ENCODE peak calls at places on chromosomes 5 and 9, in five cellular contexts. E is endothelial cell of umbilical vein, M is fibroblast of lung, J is colonic mucosa, N is trophoblast cell. U is an unnamed sample.

GRCh38 chr9:117414906-117415583 is at the start of gene ASTN2:
- DNase-seq in E (no peak), M (peak; percentile 4), J (no peak), N (no peak), U (no peak)

GRCh38 chr9:86077286-86077685 is 22.1 kb downstream of the GOLM1 start:
- DNase-seq in E (no peak), M (no peak), J (no peak), N (no peak), U (no peak)

GRCh38 chr5:159826351-159827222 is 89.7 kb upstream of the ADRA1B start:
- DNase-seq in E (no peak), M (peak; percentile 93), J (no peak), N (no peak), U (peak; percentile 44)

GRCh38 chr9:93295031-93295430 is 111.1 kb downstream of the WNK2 start:
- DNase-seq in E (no peak), M (no peak), J (peak; percentile 72), N (no peak), U (peak; percentile 2)

GRCh38 chr5:154523104-154523503 is 45.1 kb upstream of the HAND1 start:
- DNase-seq in E (no peak), M (no peak), J (no peak), N (no peak), U (no peak)

GRCh38 chr9:3473402-3473801 is 52.4 kb downstream of the RFX3 start:
- DNase-seq in E (peak; percentile 24), M (no peak), J (no peak), N (no peak), U (no peak)

GRCh38 chr5:154714271-154714986 is 40.7 kb upstream of the LARP1 start:
- DNase-seq in E (peak; percentile 64), M (peak; percentile 47), J (peak; percentile 60), N (peak; percentile 3), U (peak; percentile 39)

GRCh38 chr5:150515446-150515845 is 7.5 kb downstream of the NDST1 start:
- DNase-seq in E (peak; percentile 15), M (peak; percentile 82), J (no peak), N (no peak), U (peak; percentile 34)

GRCh38 chr5:14739538-14739937 is 75.0 kb downstream of the OTULIN start:
- DNase-seq in E (peak; percentile 79), M (peak; percentile 61), J (no peak), N (no peak), U (peak; percentile 22)

GRCh38 chr5:3222924-3223323 is 372.7 kb upstream of the IRX1 start:
- DNase-seq in E (no peak), M (no peak), J (no peak), N (no peak), U (no peak)

GRCh38 chr9:22026696-22027095 is 17.6 kb upstream of the CDKN2B start:
- DNase-seq in E (no peak), M (no peak), J (no peak), N (no peak), U (no peak)

GRCh38 chr5:150122158-150122510 is 33.5 kb downstream of the PDGFRB start:
- DNase-seq in E (no peak), M (no peak), J (peak; percentile 89), N (no peak), U (no peak)

GRCh38 chr9:123548749-123549545 is 192.9 kb downstream of the CRB2 start:
- DNase-seq in E (peak; percentile 38), M (no peak), J (no peak), N (peak; percentile 20), U (no peak)

GRCh38 chr5:109334056-109334455 is 75.7 kb downstream of the PJA2 start:
- DNase-seq in E (no peak), M (no peak), J (no peak), N (no peak), U (no peak)

GRCh38 chr5:94849821-94850736 is 231.6 kb downstream of the SLF1 start:
- DNase-seq in E (peak; percentile 40), M (peak; percentile 76), J (no peak), N (peak; percentile 18), U (peak; percentile 74)

GRCh38 chr5:136040746-136041415 is 12.1 kb downstream of the TGFBI start:
- DNase-seq in E (no peak), M (no peak), J (peak; percentile 67), N (no peak), U (no peak)

GRCh38 chr5:135709103-135709660 is 125.3 kb upstream of the SLC25A48 start:
- DNase-seq in E (no peak), M (no peak), J (no peak), N (no peak), U (no peak)

GRCh38 chr5:79329453-79329852 is 93.5 kb downstream of the JMY start:
- DNase-seq in E (no peak), M (peak; percentile 9), J (no peak), N (no peak), U (no peak)

GRCh38 chr5:135310328-135310989 is 88.6 kb downstream of the MACROH2A1 start:
- DNase-seq in E (no peak), M (peak; percentile 75), J (no peak), N (no peak), U (peak; percentile 74)

GRCh38 chr9:135818718-135819475 is 88.4 kb downstream of the CAMSAP1 start:
- DNase-seq in E (no peak), M (no peak), J (no peak), N (no peak), U (no peak)

GRCh38 chr9:104810421-104811339 is 46.8 kb downstream of the NIPSNAP3B start:
- DNase-seq in E (no peak), M (peak; percentile 79), J (peak; percentile 50), N (peak; percentile 20), U (peak; percentile 12)

GRCh38 chr9:121725008-121725795 is 73.8 kb downstream of the DAB2IP start:
- DNase-seq in E (peak; percentile 97), M (peak; percentile 99), J (peak; percentile 70), N (peak; percentile 48), U (peak; percentile 88)

GRCh38 chr5:89417990-89418820 is 535.2 kb upstream of the MEF2C start:
- DNase-seq in E (no peak), M (peak; percentile 7), J (no peak), N (no peak), U (no peak)

GRCh38 chr9:42852133-42852532 is 668.7 kb downstream of the SPATA31A6 start:
- DNase-seq in E (no peak), M (peak; percentile 8), J (peak; percentile 70), N (peak; percentile 55), U (no peak)

GRCh38 chr5:9502864-9503263 is 43.0 kb downstream of the SEMA5A start:
- DNase-seq in E (no peak), M (no peak), J (no peak), N (no peak), U (no peak)

GRCh38 chr5:166977916-166978434 is 1313.5 kb upstream of the WWC1 start:
- DNase-seq in E (no peak), M (no peak), J (no peak), N (no peak), U (no peak)

GRCh38 chr5:2996687-2997086 is 245.2 kb upstream of the IRX2 start:
- DNase-seq in E (no peak), M (no peak), J (no peak), N (no peak), U (no peak)

GRCh38 chr9:137143459-137143858 is 4.5 kb downstream of the GRIN1 start:
- DNase-seq in E (no peak), M (no peak), J (no peak), N (no peak), U (no peak)

GRCh38 chr5:172529896-172530295 is 75.6 kb upstream of the SH3PXD2B start:
- DNase-seq in E (no peak), M (no peak), J (peak; percentile 13), N (no peak), U (no peak)

GRCh38 chr5:80713640-80714039 is 58.9 kb upstream of the DHFR start:
- DNase-seq in E (peak; percentile 19), M (no peak), J (no peak), N (no peak), U (no peak)

GRCh38 chr5:32489791-32490581 is 45.4 kb upstream of the ZFR start:
- DNase-seq in E (peak; percentile 73), M (peak; percentile 80), J (peak; percentile 83), N (peak; percentile 47), U (peak; percentile 98)

GRCh38 chr9:71322311-71322710 is 200.9 kb upstream of the TRPM3 start:
- DNase-seq in E (no peak), M (no peak), J (no peak), N (peak; percentile 65), U (no peak)

GRCh38 chr5:10856646-10857332 is 95.8 kb upstream of the DAP start:
- DNase-seq in E (peak; percentile 30), M (peak; percentile 91), J (no peak), N (peak; percentile 36), U (peak; percentile 80)

GRCh38 chr5:102312586-102312985 is 16.5 kb upstream of the SLCO4C1 start:
- DNase-seq in E (no peak), M (peak; percentile 16), J (no peak), N (no peak), U (peak; percentile 15)

GRCh38 chr5:50963647-50964584 is 297.5 kb downstream of the PARP8 start:
- DNase-seq in E (no peak), M (no peak), J (no peak), N (no peak), U (peak; percentile 3)
- H3K27me3 ChIP-seq in E (peaks cover 42% of the 10 kb centered on the region), M (peaks cover 48% of the 10 kb centered on the region), J (peaks cover 44% of the 10 kb centered on the region), N (peaks cover 50% of the 10 kb centered on the region), U (peaks cover 49% of the 10 kb centered on the region)

DNA sequence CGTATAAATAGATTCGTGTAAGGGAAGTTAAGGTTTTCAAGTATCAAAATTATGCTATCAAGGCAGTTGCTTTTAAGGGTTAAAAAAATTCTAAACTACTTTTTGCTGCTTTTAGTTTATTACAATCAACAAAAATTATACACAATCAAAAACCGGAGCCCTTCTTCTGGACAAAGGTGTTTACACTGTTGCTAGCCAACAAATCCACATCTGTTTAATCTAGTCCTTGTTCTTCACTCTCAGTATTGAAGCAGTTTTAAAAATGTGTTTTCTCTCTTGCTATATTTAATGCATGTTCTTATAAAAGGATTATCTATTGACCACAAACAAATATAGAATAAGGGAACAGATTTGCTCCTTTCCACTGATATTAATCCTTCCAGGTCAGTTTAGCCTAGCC is 2.5 kb downstream of the FEM1C start:
- DNase-seq in E (peak; percentile 51), M (no peak), J (no peak), N (no peak), U (peak; percentile 46)
- H3K9ac ChIP-seq in E (peak overlapping the region; percentile 84), M (no peak overlapping the region), J (no peak overlapping the region), N (no peak overlapping the region), U (peak overlapping the region; percentile 96)

GRCh38 chr5:162817381-162817780 is 620.0 kb upstream of the CCNG1 start:
- DNase-seq in E (no peak), M (no peak), J (no peak), N (no peak), U (no peak)
- H3K36me3 ChIP-seq in E (no peaks in the 10 kb centered on the region), M (no peaks in the 10 kb centered on the region), J (no peaks in the 10 kb centered on the region), N (no peaks in the 10 kb centered on the region), U (no peaks in the 10 kb centered on the region)

GRCh38 chr9:97863314-97863713 is 10.3 kb downstream of the FOXE1 start:
- DNase-seq in E (no peak), M (no peak), J (no peak), N (no peak), U (no peak)
- H3K27me3 ChIP-seq in E (peaks cover 38% of the 10 kb centered on the region), M (peaks cover 36% of the 10 kb centered on the region), J (peaks cover 20% of the 10 kb centered on the region), N (peaks cover 11% of the 10 kb centered on the region), U (peaks cover 50% of the 10 kb centered on the region)

DNA sequence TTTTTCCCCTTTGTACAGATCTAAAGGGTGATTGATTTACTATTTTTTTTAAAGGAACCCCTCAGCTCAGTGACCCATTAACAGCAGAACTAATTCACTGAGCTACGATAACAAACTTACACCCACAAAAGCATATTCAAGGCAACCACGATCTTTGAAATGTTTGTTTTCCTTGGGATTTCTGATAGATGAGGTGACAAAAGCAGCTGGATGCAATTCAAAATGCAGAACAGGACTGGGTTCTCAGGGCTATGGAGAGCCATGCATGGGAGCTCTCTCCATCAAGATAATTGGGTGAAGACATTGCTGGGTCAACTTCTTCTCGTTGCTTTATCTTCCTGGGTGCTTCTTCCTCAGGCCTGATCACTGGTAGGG is 60.1 kb downstream of the PAPPA start:
- DNase-seq in E (no peak), M (peak; percentile 32), J (no peak), N (no peak), U (no peak)
- H3K9ac ChIP-seq in E (no peak overlapping the region), M (no peak overlapping the region), J (no peak overlapping the region), N (no peak overlapping the region), U (no peak overlapping the region)

GRCh38 chr5:179837076-179838011 is 16.6 kb downstream of the SQSTM1 start:
- DNase-seq in E (no peak), M (no peak), J (no peak), N (no peak), U (no peak)
- H3K36me3 ChIP-seq in E (peaks cover 41% of the 10 kb centered on the region), M (peaks cover 40% of the 10 kb centered on the region), J (peaks cover 19% of the 10 kb centered on the region), N (peaks cover 64% of the 10 kb centered on the region), U (peaks cover 50% of the 10 kb centered on the region)